ENCODE peak calls at places on chromosomes 11 and 22, in five cellular contexts. K is right lobe of liver, H is PC-3, T is fibroblast of lung, C is SK-N-SH. B is an unnamed sample. For H3K4me1, the result is how much of the 10 kb centered on the place peaks cover.

GRCh38 chr11:20363500-20364411 is at the start of gene HTATIP2:
- DNase-seq in K (peak), H (peak), T (peak), C (no peak), B (peak)

GRCh38 chr11:47979378-47980092 is 824 bp upstream of the PTPRJ start:
- DNase-seq in K (no peak), H (no peak), T (no peak), C (peak), B (no peak)

GRCh38 chr22:48743601-48744282 is 1083.9 kb downstream of the BRD1 start:
- DNase-seq in K (peak), H (no peak), T (no peak), C (no peak), B (no peak)

GRCh38 chr11:19931141-19931767 is 218.6 kb downstream of the NAV2 start:
- DNase-seq in K (no peak), H (no peak), T (peak), C (peak), B (no peak)

GRCh38 chr11:122213111-122213510 is 97.1 kb upstream of the BLID start:
- DNase-seq in K (no peak), H (no peak), T (no peak), C (no peak), B (no peak)

GRCh38 chr11:2795491-2795991 is 90.0 kb downstream of the CDKN1C start:
- DNase-seq in K (peak), H (no peak), T (no peak), C (no peak), B (peak)

GRCh38 chr11:73493838-73494598 is 103.9 kb downstream of the FAM168A start:
- DNase-seq in K (no peak), H (peak), T (peak), C (no peak), B (no peak)

GRCh38 chr11:33000181-33000580 is 15.5 kb upstream of the DEPDC7 start:
- DNase-seq in K (no peak), H (peak), T (peak), C (no peak), B (no peak)

GRCh38 chr11:8059030-8059429 is 22.0 kb upstream of the TUB start:
- DNase-seq in K (peak), H (no peak), T (no peak), C (no peak), B (no peak)

GRCh38 chr11:1655168-1656060 is 25.8 kb downstream of the KRTAP5-5 start:
- DNase-seq in K (peak), H (no peak), T (no peak), C (peak), B (no peak)

GRCh38 chr11:134674974-134675373 is 262.9 kb upstream of the B3GAT1 start:
- DNase-seq in K (no peak), H (no peak), T (no peak), C (no peak), B (no peak)

GRCh38 chr11:6931146-6931713 is 5.0 kb downstream of the ZNF215 start:
- DNase-seq in K (no peak), H (no peak), T (no peak), C (no peak), B (no peak)

GRCh38 chr11:113874096-113874919 is 1.1 kb downstream of the USP28 start:
- DNase-seq in K (no peak), H (no peak), T (peak), C (no peak), B (no peak)

GRCh38 chr22:38835888-38836301 is 7.9 kb downstream of the NPTXR start:
- DNase-seq in K (no peak), H (peak), T (peak), C (no peak), B (no peak)

GRCh38 chr22:41589260-41589600 is 410 bp downstream of the PMM1 start:
- DNase-seq in K (no peak), H (no peak), T (peak), C (peak), B (peak)

GRCh38 chr11:122746050-122746478 is 90.5 kb downstream of the UBASH3B start:
- DNase-seq in K (no peak), H (no peak), T (no peak), C (no peak), B (no peak)

GRCh38 chr11:95375881-95376280 is 144.9 kb upstream of the SESN3 start:
- DNase-seq in K (no peak), H (no peak), T (peak), C (no peak), B (no peak)

GRCh38 chr11:44944181-44944852 is 6.4 kb downstream of the TP53I11 start:
- DNase-seq in K (no peak), H (no peak), T (no peak), C (no peak), B (no peak)

GRCh38 chr11:61657566-61657965 is 22.6 kb upstream of the DAGLA start:
- DNase-seq in K (no peak), H (peak), T (no peak), C (no peak), B (no peak)

GRCh38 chr11:119671048-119671447 is 58.0 kb downstream of the NECTIN1 start:
- DNase-seq in K (peak), H (no peak), T (peak), C (peak), B (no peak)

GRCh38 chr11:2182692-2183474 is 11.3 kb upstream of the TH start:
- DNase-seq in K (no peak), H (no peak), T (no peak), C (no peak), B (no peak)

GRCh38 chr11:68012843-68013610 is 2.9 kb downstream of the ALDH3B1 start:
- DNase-seq in K (no peak), H (peak), T (peak), C (no peak), B (peak)

GRCh38 chr11:4511267-4511666 is 28.8 kb downstream of the OR52K1 start:
- DNase-seq in K (no peak), H (no peak), T (no peak), C (no peak), B (no peak)

GRCh38 chr11:108199446-108200321 is 22.8 kb downstream of the NPAT start:
- DNase-seq in K (no peak), H (peak), T (peak), C (no peak), B (peak)

GRCh38 chr11:19803506-19803998 is 90.9 kb downstream of the NAV2 start:
- DNase-seq in K (no peak), H (peak), T (no peak), C (no peak), B (no peak)

GRCh38 chr11:63537293-63538101 is 889 bp downstream of the PLAAT4 start:
- DNase-seq in K (peak), H (no peak), T (peak), C (no peak), B (no peak)

GRCh38 chr11:76700177-76701100 is 29.9 kb upstream of the LRRC32 start:
- DNase-seq in K (no peak), H (peak), T (peak), C (peak), B (no peak)

DNA sequence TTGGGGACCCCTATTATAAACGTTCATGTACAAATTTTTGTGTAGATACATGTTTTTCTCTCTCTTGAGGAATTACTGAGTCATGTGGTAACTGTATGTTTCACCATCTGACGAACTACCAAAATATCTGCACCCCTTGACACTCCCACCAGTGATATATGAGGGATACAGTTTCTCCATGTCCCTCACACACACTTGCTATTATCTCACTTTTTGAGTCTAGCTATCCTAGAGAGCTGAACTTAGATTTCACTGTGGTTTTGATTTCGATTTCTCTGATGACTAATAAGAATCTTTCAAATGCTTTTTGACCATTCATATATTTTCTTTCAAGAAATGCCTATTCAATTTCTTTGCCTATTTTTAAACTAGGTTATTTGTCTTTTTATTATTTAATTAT is 200.2 kb downstream of the PGR start:
- DNase-seq in K (no peak), H (peak), T (peak), C (no peak), B (no peak)
- H3K27ac ChIP-seq in K (no peak), H (peak), T (peak), C (no peak), B (no peak)

GRCh38 chr11:15700456-15700855 is 585.7 kb downstream of the INSC start:
- DNase-seq in K (no peak), H (no peak), T (no peak), C (no peak), B (no peak)
- H3K4me1 ChIP-seq in K (under half), H (under half), T (under half), C (under half), B (under half)

GRCh38 chr11:22430286-22430685 is 92.1 kb downstream of the SLC17A6 start:
- DNase-seq in K (no peak), H (no peak), T (peak), C (no peak), B (no peak)

GRCh38 chr11:22432331-22433065 is 94.3 kb downstream of the SLC17A6 start:
- DNase-seq in K (no peak), H (no peak), T (peak), C (peak), B (no peak)

GRCh38 chr11:22431074-22431473 is 92.9 kb downstream of the SLC17A6 start:
- DNase-seq in K (no peak), H (no peak), T (no peak), C (no peak), B (no peak)

GRCh38 chr11:22426915-22427314 is 88.7 kb downstream of the SLC17A6 start:
- DNase-seq in K (no peak), H (no peak), T (no peak), C (no peak), B (no peak)
- TF ChIP-seq CTCF in K (no peak), H (peak), T (peak), C (peak), B (no peak)

GRCh38 chr22:50150161-50151129 is 20.1 kb upstream of the PANX2 start:
- DNase-seq in K (no peak), H (no peak), T (peak), C (no peak), B (no peak)
- H3K27ac ChIP-seq in K (no peak), H (no peak), T (no peak), C (no peak), B (no peak)

GRCh38 chr11:115493905-115494304 is 10.3 kb downstream of the CADM1 start:
- DNase-seq in K (no peak), H (no peak), T (peak), C (no peak), B (no peak)
- H3K4me1 ChIP-seq in K (under half), H (under half), T (under half), C (under half), B (under half)

GRCh38 chr11:111604392-111605009 is 2.3 kb downstream of the SIK2 start:
- DNase-seq in K (no peak), H (peak), T (peak), C (peak), B (no peak)

GRCh38 chr11:111601979-111602864 is at the start of gene SIK2:
- DNase-seq in K (peak), H (peak), T (peak), C (peak), B (peak)

GRCh38 chr11:111601636-111601978 is 642 bp upstream of the SIK2 start:
- DNase-seq in K (no peak), H (no peak), T (no peak), C (no peak), B (no peak)

GRCh38 chr11:111603633-111604130 is 1.4 kb downstream of the SIK2 start:
- DNase-seq in K (no peak), H (peak), T (no peak), C (no peak), B (no peak)

DNA sequence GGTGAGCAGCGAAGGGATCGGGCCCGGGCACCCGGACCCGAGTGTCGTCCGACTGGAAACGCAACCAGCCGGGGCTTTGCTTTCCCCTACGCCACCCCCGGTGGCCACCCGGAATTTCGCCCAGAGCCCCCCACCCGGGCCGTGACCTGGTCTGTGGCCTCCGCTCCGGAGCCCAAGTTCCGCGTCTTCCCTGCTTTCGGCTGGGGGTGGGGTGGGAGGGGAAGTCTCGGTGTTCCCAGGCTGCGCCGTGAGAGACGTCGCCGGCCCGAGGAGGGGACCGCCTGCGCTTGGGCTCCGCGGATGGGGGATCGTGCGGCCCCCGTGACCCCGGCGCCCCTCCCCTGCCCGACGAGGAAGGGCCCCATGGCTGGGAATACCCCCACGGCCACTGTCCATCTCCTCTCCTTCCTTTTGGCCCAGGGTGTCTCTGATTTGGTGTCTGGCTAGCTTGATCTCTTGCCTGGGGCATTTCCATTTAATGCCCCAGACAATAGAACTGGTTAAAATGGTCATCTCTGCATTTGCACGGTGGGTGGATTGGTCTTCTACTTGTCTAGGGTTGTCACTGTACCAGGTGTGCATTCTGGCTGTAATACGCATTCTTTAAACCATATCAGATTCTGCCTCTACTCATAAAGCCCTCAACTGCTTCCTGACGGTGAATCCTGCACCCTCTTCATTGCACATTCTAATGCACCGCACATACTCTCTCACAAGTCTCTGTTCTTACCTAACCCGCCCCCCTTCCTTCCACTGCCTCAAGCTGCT is 800 bp downstream of the SIK2 start:
- DNase-seq in K (peak), H (peak), T (peak), C (peak), B (peak)
- TF ChIP-seq CTCF in K (no peak), H (no peak), T (no peak), C (no peak), B (no peak)

B was measured in lower lobe of right lung.